ENCODE peak calls at places on chromosomes 3 and 15, in eight cellular contexts. A is Calu3, S is HepG2, M is fibroblast of the aortic adventitia, Z is activated T-cell treated with anti-CD3 and anti-CD28 coated beads for 1 hour, X is hepatic stellate cell, P is GM23338, U is choroid plexus epithelial cell. K is an unnamed sample.

GRCh38 chr3:155555479-155556065 is 189.3 kb downstream of the PLCH1 start:
- DNase-seq in X (no peak), M (no peak), S (no peak), Z (no peak), P (no peak), U (no peak), A (no peak), K (no peak)

GRCh38 chr3:129441215-129441614 is 1.2 kb downstream of the IFT122 start:
- DNase-seq in X (no peak), Z (no peak), P (no peak), U (peak; percentile 13), M (no peak), A (no peak), S (no peak), K (no peak)

GRCh38 chr3:30752961-30753360 is 141.5 kb downstream of the GADL1 start:
- DNase-seq in M (peak; percentile 84), P (no peak), A (peak; percentile 59), X (peak; percentile 6), Z (no peak), U (peak; percentile 87), S (peak; percentile 21), K (no peak)

GRCh38 chr3:53843195-53844177 is 2.7 kb downstream of the CHDH start:
- DNase-seq in P (no peak), X (no peak), S (no peak), A (no peak), M (no peak), Z (no peak), U (no peak), K (no peak)

GRCh38 chr15:100092034-100092433 is 249.7 kb downstream of the ADAMTS17 start:
- DNase-seq in U (no peak), P (no peak), S (no peak), A (no peak), Z (no peak), M (no peak), X (no peak), K (no peak)

GRCh38 chr15:31399544-31400171 is 73.0 kb downstream of the KLF13 start:
- DNase-seq in X (peak; percentile 20), Z (no peak), M (peak; percentile 28), A (no peak), S (no peak), P (no peak), U (peak; percentile 81), K (no peak)

GRCh38 chr3:138367912-138368311 is 19.5 kb downstream of the MRAS start:
- DNase-seq in P (no peak), U (peak; percentile 23), Z (no peak), X (no peak), S (no peak), A (peak; percentile 34), M (peak; percentile 46), K (no peak)

GRCh38 chr3:88987786-88988185 is 119.6 kb upstream of the EPHA3 start:
- DNase-seq in M (no peak), P (no peak), A (no peak), X (no peak), U (peak; percentile 54), S (no peak), Z (no peak), K (no peak)

GRCh38 chr3:3031358-3031757 is 78.8 kb downstream of the IL5RA start:
- DNase-seq in M (no peak), U (no peak), S (no peak), A (no peak), X (no peak), Z (no peak), P (peak; percentile 5), K (no peak)

GRCh38 chr3:127390365-127391025 is 102.6 kb upstream of the PRR20G start:
- DNase-seq in P (no peak), M (no peak), S (no peak), U (no peak), X (no peak), A (no peak), Z (no peak), K (no peak)

GRCh38 chr15:56208641-56209155 is 35.0 kb downstream of the RFX7 start:
- DNase-seq in X (no peak), U (peak; percentile 13), S (no peak), Z (no peak), A (no peak), M (no peak), P (no peak), K (no peak)

GRCh38 chr3:127651516-127652172 is 21.1 kb upstream of the ABTB1 start:
- DNase-seq in M (no peak), P (no peak), S (no peak), U (no peak), A (no peak), X (no peak), Z (no peak), K (no peak)

GRCh38 chr3:150005243-150006102 is 34.8 kb upstream of the PFN2 start:
- DNase-seq in S (no peak), A (no peak), U (peak; percentile 44), X (no peak), M (peak; percentile 45), P (no peak), Z (no peak), K (no peak)

GRCh38 chr15:36598529-36599177 is 19.2 kb downstream of the CDIN1 start:
- DNase-seq in Z (no peak), S (no peak), M (peak; percentile 47), X (no peak), A (no peak), U (peak; percentile 61), P (no peak), K (no peak)

K was measured in NCI-H748 treated with DMSO at 0.1 percent for 48 hours.